ENCODE peak calls at places on chromosome 6, in eight cellular contexts. One of them, this sample, is unnamed.

GRCh38 chr6:47862731-47863130 is 80.9 kb downstream of the OPN5 start:
- DNase-seq in lower lobe of right lung: no peak
- DNase-seq in GM04504: no peak
- DNase-seq in NCI-H2171: no peak
- DNase-seq in SJSA1: no peak
- DNase-seq in head of caudate nucleus: no peak
- DNase-seq in retinal pigment epithelial cell: no peak
- DNase-seq in hippocampal formation: no peak
- DNase-seq in this sample: no peak

GRCh38 chr6:78487401-78487800 is 379.9 kb upstream of the IRAK1BP1 start:
- DNase-seq in lower lobe of right lung: no peak
- DNase-seq in GM04504: no peak
- DNase-seq in NCI-H2171: no peak
- DNase-seq in SJSA1: peak; percentile 11
- DNase-seq in head of caudate nucleus: no peak
- DNase-seq in retinal pigment epithelial cell: no peak
- DNase-seq in hippocampal formation: no peak
- DNase-seq in this sample: peak; percentile 59

GRCh38 chr6:31053873-31054272 is 43.6 kb downstream of the MUC22 start:
- DNase-seq in lower lobe of right lung: no peak
- DNase-seq in GM04504: no peak
- DNase-seq in NCI-H2171: peak; percentile 61
- DNase-seq in SJSA1: no peak
- DNase-seq in head of caudate nucleus: no peak
- DNase-seq in retinal pigment epithelial cell: no peak
- DNase-seq in hippocampal formation: no peak
- DNase-seq in this sample: no peak

GRCh38 chr6:34154668-34155447 is 9.0 kb upstream of the GRM4 start:
- DNase-seq in lower lobe of right lung: no peak
- DNase-seq in GM04504: peak; percentile 8
- DNase-seq in NCI-H2171: peak; percentile 54
- DNase-seq in SJSA1: peak; percentile 49
- DNase-seq in head of caudate nucleus: peak; percentile 68
- DNase-seq in retinal pigment epithelial cell: no peak
- DNase-seq in hippocampal formation: no peak
- DNase-seq in this sample: peak; percentile 59

GRCh38 chr6:38688579-38689087 is 14.3 kb downstream of the GLO1 start:
- DNase-seq in lower lobe of right lung: no peak
- DNase-seq in GM04504: no peak
- DNase-seq in NCI-H2171: no peak
- DNase-seq in SJSA1: no peak
- DNase-seq in head of caudate nucleus: peak; percentile 1
- DNase-seq in retinal pigment epithelial cell: no peak
- DNase-seq in hippocampal formation: no peak
- DNase-seq in this sample: no peak

GRCh38 chr6:135962731-135963130 is 111.2 kb downstream of the PDE7B start:
- DNase-seq in lower lobe of right lung: no peak
- DNase-seq in GM04504: no peak
- DNase-seq in NCI-H2171: no peak
- DNase-seq in SJSA1: peak; percentile 60
- DNase-seq in head of caudate nucleus: no peak
- DNase-seq in retinal pigment epithelial cell: no peak
- DNase-seq in hippocampal formation: no peak
- DNase-seq in this sample: peak; percentile 16

GRCh38 chr6:156771047-156771446 is 6.1 kb upstream of the ARID1B start:
- DNase-seq in lower lobe of right lung: no peak
- DNase-seq in GM04504: no peak
- DNase-seq in NCI-H2171: no peak
- DNase-seq in SJSA1: no peak
- DNase-seq in head of caudate nucleus: no peak
- DNase-seq in retinal pigment epithelial cell: no peak
- DNase-seq in hippocampal formation: no peak
- DNase-seq in this sample: no peak

GRCh38 chr6:96940322-96940721 is 15.8 kb downstream of the KLHL32 start:
- DNase-seq in lower lobe of right lung: no peak
- DNase-seq in GM04504: no peak
- DNase-seq in NCI-H2171: no peak
- DNase-seq in SJSA1: no peak
- DNase-seq in head of caudate nucleus: no peak
- DNase-seq in retinal pigment epithelial cell: no peak
- DNase-seq in hippocampal formation: no peak
- DNase-seq in this sample: peak; percentile 18

GRCh38 chr6:113860165-113860955 is 3.2 kb downstream of the MARCKS start:
- DNase-seq in lower lobe of right lung: no peak
- DNase-seq in GM04504: no peak
- DNase-seq in NCI-H2171: peak; percentile 13
- DNase-seq in SJSA1: peak; percentile 56
- DNase-seq in head of caudate nucleus: peak; percentile 20
- DNase-seq in retinal pigment epithelial cell: no peak
- DNase-seq in hippocampal formation: no peak
- DNase-seq in this sample: peak; percentile 56

GRCh38 chr6:17169291-17169690 is 67.4 kb downstream of the STMND1 start:
- DNase-seq in lower lobe of right lung: no peak
- DNase-seq in GM04504: no peak
- DNase-seq in NCI-H2171: no peak
- DNase-seq in SJSA1: no peak
- DNase-seq in head of caudate nucleus: no peak
- DNase-seq in retinal pigment epithelial cell: no peak
- DNase-seq in hippocampal formation: no peak
- DNase-seq in this sample: peak; percentile 86

GRCh38 chr6:127554435-127555006 is 22.5 kb upstream of the C6orf58 start:
- DNase-seq in lower lobe of right lung: no peak
- DNase-seq in GM04504: no peak
- DNase-seq in NCI-H2171: peak; percentile 36
- DNase-seq in SJSA1: no peak
- DNase-seq in head of caudate nucleus: peak; percentile 14
- DNase-seq in retinal pigment epithelial cell: no peak
- DNase-seq in hippocampal formation: no peak
- DNase-seq in this sample: peak; percentile 67